ENCODE peak calls at places on chromosomes 13 and 19, in nine cellular contexts. One of them, this sample, is unnamed.
A peak's percentile ranks its signal among the peaks of the same experiment; 100 is the strongest.

GRCh38 chr13:91719033-91719432 is 320.6 kb downstream of the GPC5 start:
- DNase-seq in AG04450: no peak
- DNase-seq in heart left ventricle: no peak
- DNase-seq in cardiac muscle cell: peak; percentile 14
- DNase-seq in CD8-positive, alpha-beta T cell: no peak
- DNase-seq in thoracic aorta: no peak
- DNase-seq in Peyer's patch: no peak
- DNase-seq in IMR-90: peak; percentile 14
- DNase-seq in brain microvascular endothelial cell: peak; percentile 9
- DNase-seq in this sample: peak; percentile 15

GRCh38 chr13:80177327-80177726 is 163.6 kb downstream of the SPRY2 start:
- DNase-seq in CD8-positive, alpha-beta T cell: no peak
- DNase-seq in AG04450: no peak
- DNase-seq in thoracic aorta: no peak
- DNase-seq in cardiac muscle cell: no peak
- DNase-seq in heart left ventricle: no peak
- DNase-seq in Peyer's patch: no peak
- DNase-seq in IMR-90: no peak
- DNase-seq in brain microvascular endothelial cell: no peak
- DNase-seq in this sample: no peak

GRCh38 chr13:69374036-69374435 is 733.6 kb upstream of the ATXN8OS start:
- DNase-seq in IMR-90: no peak
- DNase-seq in cardiac muscle cell: no peak
- DNase-seq in Peyer's patch: no peak
- DNase-seq in brain microvascular endothelial cell: no peak
- DNase-seq in AG04450: no peak
- DNase-seq in CD8-positive, alpha-beta T cell: no peak
- DNase-seq in thoracic aorta: no peak
- DNase-seq in heart left ventricle: no peak
- DNase-seq in this sample: no peak

GRCh38 chr19:47469719-47470118 is 2.0 kb downstream of the SLC8A2 start:
- DNase-seq in IMR-90: no peak
- DNase-seq in thoracic aorta: no peak
- DNase-seq in cardiac muscle cell: no peak
- DNase-seq in Peyer's patch: no peak
- DNase-seq in brain microvascular endothelial cell: no peak
- DNase-seq in AG04450: no peak
- DNase-seq in heart left ventricle: no peak
- DNase-seq in CD8-positive, alpha-beta T cell: no peak
- DNase-seq in this sample: no peak

GRCh38 chr13:33918199-33918932 is 100.4 kb downstream of the RFC3 start:
- DNase-seq in AG04450: no peak
- DNase-seq in IMR-90: peak; percentile 71
- DNase-seq in brain microvascular endothelial cell: peak; percentile 71
- DNase-seq in thoracic aorta: no peak
- DNase-seq in Peyer's patch: no peak
- DNase-seq in CD8-positive, alpha-beta T cell: no peak
- DNase-seq in cardiac muscle cell: peak; percentile 83
- DNase-seq in heart left ventricle: no peak
- DNase-seq in this sample: peak; percentile 62

GRCh38 chr13:43936630-43937029 is 56.9 kb downstream of the LACC1 start:
- DNase-seq in IMR-90: no peak
- DNase-seq in brain microvascular endothelial cell: no peak
- DNase-seq in cardiac muscle cell: no peak
- DNase-seq in AG04450: no peak
- DNase-seq in CD8-positive, alpha-beta T cell: no peak
- DNase-seq in heart left ventricle: no peak
- DNase-seq in Peyer's patch: no peak
- DNase-seq in thoracic aorta: no peak
- DNase-seq in this sample: no peak

GRCh38 chr13:88643233-88643632 is 972.1 kb downstream of the SLITRK5 start:
- DNase-seq in heart left ventricle: no peak
- DNase-seq in Peyer's patch: no peak
- DNase-seq in cardiac muscle cell: no peak
- DNase-seq in IMR-90: no peak
- DNase-seq in brain microvascular endothelial cell: no peak
- DNase-seq in CD8-positive, alpha-beta T cell: no peak
- DNase-seq in AG04450: no peak
- DNase-seq in thoracic aorta: no peak
- DNase-seq in this sample: no peak

GRCh38 chr19:34731019-34731829 is 2.8 kb upstream of the ZNF181 start:
- DNase-seq in brain microvascular endothelial cell: no peak
- DNase-seq in Peyer's patch: no peak
- DNase-seq in CD8-positive, alpha-beta T cell: no peak
- DNase-seq in thoracic aorta: no peak
- DNase-seq in AG04450: no peak
- DNase-seq in heart left ventricle: peak; percentile 55
- DNase-seq in IMR-90: no peak
- DNase-seq in cardiac muscle cell: no peak
- DNase-seq in this sample: no peak

GRCh38 chr19:27765397-27765796 is 1447.6 kb downstream of the UQCRFS1 start:
- DNase-seq in thoracic aorta: no peak
- DNase-seq in CD8-positive, alpha-beta T cell: no peak
- DNase-seq in cardiac muscle cell: no peak
- DNase-seq in IMR-90: no peak
- DNase-seq in Peyer's patch: no peak
- DNase-seq in brain microvascular endothelial cell: no peak
- DNase-seq in heart left ventricle: no peak
- DNase-seq in AG04450: no peak
- DNase-seq in this sample: no peak

GRCh38 chr19:27776020-27776419 is 1436.9 kb downstream of the UQCRFS1 start:
- DNase-seq in thoracic aorta: no peak
- DNase-seq in brain microvascular endothelial cell: peak; percentile 28
- DNase-seq in CD8-positive, alpha-beta T cell: no peak
- DNase-seq in AG04450: no peak
- DNase-seq in heart left ventricle: no peak
- DNase-seq in IMR-90: peak; percentile 31
- DNase-seq in cardiac muscle cell: peak; percentile 60
- DNase-seq in Peyer's patch: no peak
- DNase-seq in this sample: peak; percentile 78

GRCh38 chr19:6590458-6591319 is at the start of gene CD70:
- DNase-seq in heart left ventricle: no peak
- DNase-seq in thoracic aorta: no peak
- DNase-seq in brain microvascular endothelial cell: no peak
- DNase-seq in AG04450: no peak
- DNase-seq in Peyer's patch: peak; percentile 50
- DNase-seq in CD8-positive, alpha-beta T cell: peak; percentile 32
- DNase-seq in cardiac muscle cell: no peak
- DNase-seq in IMR-90: no peak
- DNase-seq in this sample: no peak

GRCh38 chr13:64051278-64051677 is 2635.6 kb upstream of the PCDH20 start:
- DNase-seq in brain microvascular endothelial cell: no peak
- DNase-seq in cardiac muscle cell: no peak
- DNase-seq in Peyer's patch: no peak
- DNase-seq in CD8-positive, alpha-beta T cell: no peak
- DNase-seq in heart left ventricle: no peak
- DNase-seq in IMR-90: no peak
- DNase-seq in thoracic aorta: no peak
- DNase-seq in AG04450: no peak
- DNase-seq in this sample: no peak

GRCh38 chr19:17109962-17110598 is 34.5 kb downstream of the MYO9B start:
- DNase-seq in CD8-positive, alpha-beta T cell: peak; percentile 18
- DNase-seq in cardiac muscle cell: no peak
- DNase-seq in AG04450: no peak
- DNase-seq in Peyer's patch: peak; percentile 88
- DNase-seq in brain microvascular endothelial cell: no peak
- DNase-seq in thoracic aorta: no peak
- DNase-seq in IMR-90: no peak
- DNase-seq in heart left ventricle: peak; percentile 75
- DNase-seq in this sample: no peak

DNA sequence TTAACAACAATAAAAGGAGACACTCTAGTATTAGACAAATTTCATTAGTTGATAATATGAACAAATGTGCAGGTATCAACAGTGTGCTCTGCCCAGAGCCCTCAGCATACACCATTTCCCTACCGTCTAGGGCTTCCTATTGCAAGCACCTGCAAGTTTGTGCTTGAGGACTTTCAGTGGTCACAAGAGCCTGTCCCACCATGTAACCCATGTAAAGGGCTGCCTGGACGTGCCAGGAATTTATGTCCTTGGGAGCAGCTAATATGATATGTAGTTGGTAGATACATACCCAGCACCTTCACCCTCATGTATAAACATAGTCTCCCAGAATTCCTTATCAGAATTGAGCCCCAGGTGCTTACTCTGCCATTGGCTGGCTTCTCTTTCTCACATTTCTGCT is 128.0 kb downstream of the UFM1 start:
- DNase-seq in brain microvascular endothelial cell: no peak
- DNase-seq in IMR-90: no peak
- DNase-seq in heart left ventricle: no peak
- DNase-seq in cardiac muscle cell: no peak
- DNase-seq in CD8-positive, alpha-beta T cell: no peak
- DNase-seq in Peyer's patch: no peak
- DNase-seq in thoracic aorta: no peak
- DNase-seq in AG04450: no peak
- DNase-seq in this sample: no peak
- H3K4me3 ChIP-seq in brain microvascular endothelial cell: no peak overlapping the region
- H3K4me3 ChIP-seq in IMR-90: no peak overlapping the region
- H3K4me3 ChIP-seq in heart left ventricle: no peak overlapping the region
- H3K4me3 ChIP-seq in cardiac muscle cell: no peak overlapping the region
- H3K4me3 ChIP-seq in CD8-positive, alpha-beta T cell: no peak overlapping the region
- H3K4me3 ChIP-seq in Peyer's patch: no peak overlapping the region
- H3K4me3 ChIP-seq in thoracic aorta: no peak overlapping the region
- H3K4me3 ChIP-seq in AG04450: no peak overlapping the region
- H3K4me3 ChIP-seq in this sample: no peak overlapping the region

DNA sequence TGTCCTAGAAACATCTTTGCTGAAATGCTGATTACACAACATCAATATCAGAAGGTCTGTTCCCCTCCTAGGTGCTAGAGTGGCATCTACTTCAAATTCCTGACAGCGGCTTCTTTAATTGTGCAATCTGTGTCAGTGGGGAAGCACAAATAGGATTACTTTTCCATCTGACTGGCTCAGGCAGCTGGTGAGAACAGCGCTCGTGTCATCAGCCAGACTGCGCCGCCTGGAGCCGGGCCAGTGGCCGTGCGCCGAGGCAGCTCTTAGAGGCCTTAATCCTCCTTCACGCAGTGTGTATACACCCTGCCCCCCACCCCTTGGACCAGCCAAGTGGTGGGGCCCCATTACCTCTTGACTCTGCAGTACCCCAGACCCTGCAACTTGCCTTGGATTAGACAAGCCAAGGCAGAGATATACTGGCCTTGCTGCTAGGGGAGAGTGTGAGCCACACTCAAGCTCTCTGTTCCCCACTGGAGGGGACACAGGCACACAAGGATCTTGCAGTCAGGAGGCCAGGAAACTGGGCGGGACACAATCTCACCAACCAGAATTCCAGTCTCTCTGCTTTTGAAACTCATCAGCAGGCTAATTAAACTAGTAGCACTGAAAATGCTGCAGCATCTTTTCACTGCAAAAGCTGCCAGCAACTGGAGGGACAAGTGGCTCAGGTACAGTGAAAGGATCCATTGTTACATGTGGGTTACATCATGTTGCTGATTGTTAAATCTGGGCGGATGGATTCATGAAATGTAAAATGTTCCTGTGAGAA is 48.9 kb upstream of the EPHX3 start:
- DNase-seq in AG04450: peak; percentile 72
- DNase-seq in thoracic aorta: no peak
- DNase-seq in Peyer's patch: peak; percentile 39
- DNase-seq in heart left ventricle: peak; percentile 91
- DNase-seq in brain microvascular endothelial cell: peak; percentile 69
- DNase-seq in IMR-90: peak; percentile 89
- DNase-seq in CD8-positive, alpha-beta T cell: no peak
- DNase-seq in cardiac muscle cell: peak; percentile 91
- DNase-seq in this sample: peak; percentile 93
- TF ChIP-seq CTCF in AG04450: peak; percentile 37
- TF ChIP-seq CTCF in thoracic aorta: peak; percentile 31
- TF ChIP-seq CTCF in Peyer's patch: no peak
- TF ChIP-seq CTCF in heart left ventricle: peak; percentile 19
- TF ChIP-seq CTCF in brain microvascular endothelial cell: peak; percentile 56
- TF ChIP-seq CTCF in IMR-90: peak; percentile 42
- TF ChIP-seq CTCF in CD8-positive, alpha-beta T cell: no peak
- TF ChIP-seq CTCF in cardiac muscle cell: peak; percentile 29
- TF ChIP-seq CTCF in this sample: peak; percentile 49

DNA sequence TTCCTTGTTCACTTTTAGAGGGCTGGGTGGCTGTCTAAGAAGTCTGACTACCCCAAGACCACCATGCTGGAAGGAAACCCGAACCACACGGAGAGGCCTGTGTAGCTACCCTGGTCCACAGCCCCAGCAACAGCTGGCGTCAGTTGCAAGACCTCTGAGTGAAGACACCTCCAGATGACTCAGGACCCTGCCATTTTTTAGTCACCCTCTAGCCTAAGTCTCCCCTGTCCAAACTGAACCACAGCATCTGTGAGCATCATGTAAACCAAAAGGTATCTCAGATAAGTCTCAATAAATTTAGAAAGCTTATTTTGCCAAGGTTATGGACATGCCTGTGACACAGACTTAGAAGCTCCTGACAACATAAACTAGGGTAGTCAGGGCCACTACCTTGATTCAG is 2.2 kb upstream of the SYDE1 start:
- DNase-seq in CD8-positive, alpha-beta T cell: no peak
- DNase-seq in AG04450: no peak
- DNase-seq in brain microvascular endothelial cell: no peak
- DNase-seq in IMR-90: no peak
- DNase-seq in cardiac muscle cell: no peak
- DNase-seq in Peyer's patch: no peak
- DNase-seq in thoracic aorta: no peak
- DNase-seq in heart left ventricle: no peak
- DNase-seq in this sample: no peak
- H3K4me3 ChIP-seq in CD8-positive, alpha-beta T cell: no peak overlapping the region
- H3K4me3 ChIP-seq in AG04450: no peak overlapping the region
- H3K4me3 ChIP-seq in brain microvascular endothelial cell: no peak overlapping the region
- H3K4me3 ChIP-seq in IMR-90: no peak overlapping the region
- H3K4me3 ChIP-seq in cardiac muscle cell: no peak overlapping the region
- H3K4me3 ChIP-seq in Peyer's patch: no peak overlapping the region
- H3K4me3 ChIP-seq in thoracic aorta: no peak overlapping the region
- H3K4me3 ChIP-seq in heart left ventricle: no peak overlapping the region
- H3K4me3 ChIP-seq in this sample: no peak overlapping the region

GRCh38 chr13:40261361-40261760 is 405.1 kb downstream of the FOXO1 start:
- DNase-seq in AG04450: no peak
- DNase-seq in heart left ventricle: no peak
- DNase-seq in thoracic aorta: no peak
- DNase-seq in brain microvascular endothelial cell: no peak
- DNase-seq in IMR-90: no peak
- DNase-seq in Peyer's patch: no peak
- DNase-seq in cardiac muscle cell: no peak
- DNase-seq in CD8-positive, alpha-beta T cell: no peak
- DNase-seq in this sample: no peak

GRCh38 chr13:40255551-40255950 is 410.9 kb downstream of the FOXO1 start:
- DNase-seq in CD8-positive, alpha-beta T cell: no peak
- DNase-seq in brain microvascular endothelial cell: no peak
- DNase-seq in Peyer's patch: no peak
- DNase-seq in AG04450: no peak
- DNase-seq in cardiac muscle cell: no peak
- DNase-seq in heart left ventricle: no peak
- DNase-seq in IMR-90: no peak
- DNase-seq in thoracic aorta: no peak
- DNase-seq in this sample: no peak

GRCh38 chr13:40261947-40262346 is 404.5 kb downstream of the FOXO1 start:
- DNase-seq in thoracic aorta: no peak
- DNase-seq in Peyer's patch: no peak
- DNase-seq in IMR-90: no peak
- DNase-seq in CD8-positive, alpha-beta T cell: no peak
- DNase-seq in cardiac muscle cell: no peak
- DNase-seq in AG04450: no peak
- DNase-seq in heart left ventricle: no peak
- DNase-seq in brain microvascular endothelial cell: no peak
- DNase-seq in this sample: no peak

GRCh38 chr13:40254394-40254793 is 412.0 kb downstream of the FOXO1 start:
- DNase-seq in brain microvascular endothelial cell: no peak
- DNase-seq in CD8-positive, alpha-beta T cell: no peak
- DNase-seq in IMR-90: no peak
- DNase-seq in heart left ventricle: no peak
- DNase-seq in thoracic aorta: no peak
- DNase-seq in AG04450: no peak
- DNase-seq in cardiac muscle cell: no peak
- DNase-seq in Peyer's patch: no peak
- DNase-seq in this sample: peak; percentile 32

GRCh38 chr13:40259899-40260298 is 406.5 kb downstream of the FOXO1 start:
- DNase-seq in CD8-positive, alpha-beta T cell: no peak
- DNase-seq in IMR-90: no peak
- DNase-seq in AG04450: no peak
- DNase-seq in heart left ventricle: no peak
- DNase-seq in thoracic aorta: no peak
- DNase-seq in brain microvascular endothelial cell: no peak
- DNase-seq in Peyer's patch: no peak
- DNase-seq in cardiac muscle cell: peak; percentile 78
- DNase-seq in this sample: peak; percentile 35
- TF ChIP-seq CTCF in CD8-positive, alpha-beta T cell: no peak
- TF ChIP-seq CTCF in IMR-90: no peak
- TF ChIP-seq CTCF in AG04450: no peak
- TF ChIP-seq CTCF in heart left ventricle: no peak
- TF ChIP-seq CTCF in thoracic aorta: no peak
- TF ChIP-seq CTCF in brain microvascular endothelial cell: no peak
- TF ChIP-seq CTCF in Peyer's patch: no peak
- TF ChIP-seq CTCF in cardiac muscle cell: no peak
- TF ChIP-seq CTCF in this sample: no peak